ENCODE peak calls at places on chromosomes 7 and 10, in nine cellular contexts. One of them, this sample, is unnamed.

GRCh38 chr7:52269669-52270068 is 765.8 kb upstream of the POM121L12 start:
- DNase-seq in stimulated activated CD4-positive, alpha-beta T cell treated with anti-CD3 and anti-CD28 coated beads, Interleukin-4, amount 100 ng/mL, for 4 hours: no peak
- DNase-seq in ELR: no peak
- DNase-seq in memory B cell: no peak
- DNase-seq in substantia nigra: no peak
- DNase-seq in germinal center: no peak
- DNase-seq in activated CD8-positive, alpha-beta T cell treated with anti-CD3 and anti-CD28 coated beads for 36 hours: no peak
- DNase-seq in HT1080: no peak
- DNase-seq in nucleus accumbens: no peak
- DNase-seq in this sample: no peak

GRCh38 chr10:72426982-72427381 is 72.3 kb upstream of the DNAJB12 start:
- DNase-seq in ELR: no peak
- DNase-seq in HT1080: no peak
- DNase-seq in germinal center: no peak
- DNase-seq in substantia nigra: no peak
- DNase-seq in memory B cell: no peak
- DNase-seq in stimulated activated CD4-positive, alpha-beta T cell treated with anti-CD3 and anti-CD28 coated beads, Interleukin-4, amount 100 ng/mL, for 4 hours: no peak
- DNase-seq in nucleus accumbens: no peak
- DNase-seq in activated CD8-positive, alpha-beta T cell treated with anti-CD3 and anti-CD28 coated beads for 36 hours: no peak
- DNase-seq in this sample: no peak

GRCh38 chr7:82247814-82248433 is 195.7 kb downstream of the CACNA2D1 start:
- DNase-seq in ELR: peak
- DNase-seq in memory B cell: no peak
- DNase-seq in substantia nigra: no peak
- DNase-seq in nucleus accumbens: no peak
- DNase-seq in activated CD8-positive, alpha-beta T cell treated with anti-CD3 and anti-CD28 coated beads for 36 hours: no peak
- DNase-seq in stimulated activated CD4-positive, alpha-beta T cell treated with anti-CD3 and anti-CD28 coated beads, Interleukin-4, amount 100 ng/mL, for 4 hours: no peak
- DNase-seq in HT1080: peak
- DNase-seq in germinal center: no peak
- DNase-seq in this sample: no peak

GRCh38 chr10:75764974-75765551 is 333.6 kb downstream of the LRMDA start:
- DNase-seq in stimulated activated CD4-positive, alpha-beta T cell treated with anti-CD3 and anti-CD28 coated beads, Interleukin-4, amount 100 ng/mL, for 4 hours: no peak
- DNase-seq in germinal center: no peak
- DNase-seq in HT1080: no peak
- DNase-seq in nucleus accumbens: no peak
- DNase-seq in substantia nigra: no peak
- DNase-seq in activated CD8-positive, alpha-beta T cell treated with anti-CD3 and anti-CD28 coated beads for 36 hours: no peak
- DNase-seq in ELR: no peak
- DNase-seq in memory B cell: no peak
- DNase-seq in this sample: no peak

GRCh38 chr10:28135258-28135657 is 136.4 kb upstream of the ODAD2 start:
- DNase-seq in ELR: peak
- DNase-seq in germinal center: no peak
- DNase-seq in stimulated activated CD4-positive, alpha-beta T cell treated with anti-CD3 and anti-CD28 coated beads, Interleukin-4, amount 100 ng/mL, for 4 hours: no peak
- DNase-seq in nucleus accumbens: no peak
- DNase-seq in HT1080: peak
- DNase-seq in activated CD8-positive, alpha-beta T cell treated with anti-CD3 and anti-CD28 coated beads for 36 hours: no peak
- DNase-seq in memory B cell: no peak
- DNase-seq in substantia nigra: no peak
- DNase-seq in this sample: no peak

GRCh38 chr10:123999956-124000615 is 93.3 kb downstream of the CHST15 start:
- DNase-seq in nucleus accumbens: no peak
- DNase-seq in ELR: no peak
- DNase-seq in HT1080: no peak
- DNase-seq in stimulated activated CD4-positive, alpha-beta T cell treated with anti-CD3 and anti-CD28 coated beads, Interleukin-4, amount 100 ng/mL, for 4 hours: no peak
- DNase-seq in memory B cell: no peak
- DNase-seq in activated CD8-positive, alpha-beta T cell treated with anti-CD3 and anti-CD28 coated beads for 36 hours: no peak
- DNase-seq in substantia nigra: no peak
- DNase-seq in germinal center: peak
- DNase-seq in this sample: no peak

GRCh38 chr7:6646380-6646950 is 9.3 kb downstream of the ZNF316 start:
- DNase-seq in stimulated activated CD4-positive, alpha-beta T cell treated with anti-CD3 and anti-CD28 coated beads, Interleukin-4, amount 100 ng/mL, for 4 hours: no peak
- DNase-seq in HT1080: no peak
- DNase-seq in ELR: no peak
- DNase-seq in activated CD8-positive, alpha-beta T cell treated with anti-CD3 and anti-CD28 coated beads for 36 hours: no peak
- DNase-seq in substantia nigra: no peak
- DNase-seq in nucleus accumbens: no peak
- DNase-seq in memory B cell: no peak
- DNase-seq in germinal center: no peak
- DNase-seq in this sample: no peak

GRCh38 chr10:25017661-25018060 is 1.2 kb downstream of the THNSL1 start:
- DNase-seq in stimulated activated CD4-positive, alpha-beta T cell treated with anti-CD3 and anti-CD28 coated beads, Interleukin-4, amount 100 ng/mL, for 4 hours: no peak
- DNase-seq in memory B cell: no peak
- DNase-seq in HT1080: no peak
- DNase-seq in germinal center: no peak
- DNase-seq in ELR: peak
- DNase-seq in activated CD8-positive, alpha-beta T cell treated with anti-CD3 and anti-CD28 coated beads for 36 hours: no peak
- DNase-seq in nucleus accumbens: no peak
- DNase-seq in substantia nigra: no peak
- DNase-seq in this sample: no peak

GRCh38 chr7:18940577-18941134 is 176.8 kb downstream of the TWIST1 start:
- DNase-seq in activated CD8-positive, alpha-beta T cell treated with anti-CD3 and anti-CD28 coated beads for 36 hours: no peak
- DNase-seq in HT1080: no peak
- DNase-seq in stimulated activated CD4-positive, alpha-beta T cell treated with anti-CD3 and anti-CD28 coated beads, Interleukin-4, amount 100 ng/mL, for 4 hours: no peak
- DNase-seq in germinal center: no peak
- DNase-seq in substantia nigra: no peak
- DNase-seq in nucleus accumbens: no peak
- DNase-seq in memory B cell: no peak
- DNase-seq in ELR: no peak
- DNase-seq in this sample: no peak

GRCh38 chr7:31640329-31640728 is 46.7 kb upstream of the PPP1R17 start:
- DNase-seq in nucleus accumbens: no peak
- DNase-seq in substantia nigra: no peak
- DNase-seq in stimulated activated CD4-positive, alpha-beta T cell treated with anti-CD3 and anti-CD28 coated beads, Interleukin-4, amount 100 ng/mL, for 4 hours: no peak
- DNase-seq in germinal center: no peak
- DNase-seq in ELR: no peak
- DNase-seq in memory B cell: no peak
- DNase-seq in activated CD8-positive, alpha-beta T cell treated with anti-CD3 and anti-CD28 coated beads for 36 hours: no peak
- DNase-seq in HT1080: no peak
- DNase-seq in this sample: no peak

GRCh38 chr7:140607441-140607989 is 33.1 kb downstream of the DENND2A start:
- DNase-seq in substantia nigra: peak
- DNase-seq in memory B cell: no peak
- DNase-seq in nucleus accumbens: peak
- DNase-seq in ELR: peak
- DNase-seq in stimulated activated CD4-positive, alpha-beta T cell treated with anti-CD3 and anti-CD28 coated beads, Interleukin-4, amount 100 ng/mL, for 4 hours: no peak
- DNase-seq in activated CD8-positive, alpha-beta T cell treated with anti-CD3 and anti-CD28 coated beads for 36 hours: no peak
- DNase-seq in HT1080: peak
- DNase-seq in germinal center: no peak
- DNase-seq in this sample: peak

This sample was measured in dorsolateral prefrontal cortex.